ENCODE peak calls at places on chromosomes 4 and X, in six cellular contexts. U, H, C, R, D and Q are unnamed samples. For H3K4me1, the result is how much of the 10 kb centered on the place peaks cover.

GRCh38 chr4:128385683-128386304 is 98.2 kb upstream of the PGRMC2 start:
- DNase-seq in U (no peak), H (no peak), C (no peak), R (no peak), D (no peak), Q (peak)

GRCh38 chrX:145654486-145654885 is 163.1 kb upstream of the SLITRK2 start:
- DNase-seq in U (no peak), H (no peak), C (no peak), R (no peak), D (no peak), Q (no peak)

GRCh38 chr4:4233610-4234009 is 6.9 kb upstream of the OTOP1 start:
- DNase-seq in U (no peak), H (no peak), C (no peak), R (no peak), D (no peak), Q (no peak)

GRCh38 chr4:125313497-125313896 is 1.3 kb upstream of the FAT4 start:
- DNase-seq in U (no peak), H (peak), C (peak), R (peak), D (no peak), Q (peak)

GRCh38 chr4:73299548-73300280 is 41.1 kb upstream of the ANKRD17 start:
- DNase-seq in U (no peak), H (no peak), C (no peak), R (no peak), D (no peak), Q (no peak)

GRCh38 chr4:37686373-37687174 is at the start of gene RELL1:
- DNase-seq in U (peak), H (peak), C (peak), R (peak), D (peak), Q (peak)

GRCh38 chrX:102985182-102985581 is 48.1 kb downstream of the RAB40AL start:
- DNase-seq in U (no peak), H (no peak), C (no peak), R (no peak), D (no peak), Q (no peak)

GRCh38 chr4:47490550-47490949 is 5.5 kb downstream of the ATP10D start:
- DNase-seq in U (no peak), H (no peak), C (peak), R (peak), D (no peak), Q (no peak)

GRCh38 chr4:8516996-8517550 is 63.1 kb upstream of the GPR78 start:
- DNase-seq in U (no peak), H (no peak), C (no peak), R (no peak), D (no peak), Q (no peak)

GRCh38 chr4:535181-535923 is 36.3 kb downstream of the PIGG start:
- DNase-seq in U (no peak), H (no peak), C (no peak), R (no peak), D (no peak), Q (no peak)

GRCh38 chr4:140100771-140101170 is 53.2 kb downstream of the MAML3 start:
- DNase-seq in U (no peak), H (no peak), C (no peak), R (no peak), D (no peak), Q (no peak)

GRCh38 chr4:101993002-101993840 is 202.7 kb downstream of the BANK1 start:
- DNase-seq in U (no peak), H (no peak), C (no peak), R (no peak), D (no peak), Q (no peak)

GRCh38 chr4:101989551-101989950 is 199.0 kb downstream of the BANK1 start:
- DNase-seq in U (no peak), H (no peak), C (no peak), R (no peak), D (no peak), Q (no peak)

GRCh38 chr4:101993841-101994221 is 203.3 kb downstream of the BANK1 start:
- DNase-seq in U (no peak), H (no peak), C (no peak), R (no peak), D (no peak), Q (no peak)

GRCh38 chr4:101994247-101994775 is 203.8 kb downstream of the BANK1 start:
- DNase-seq in U (no peak), H (no peak), C (no peak), R (no peak), D (no peak), Q (no peak)
- H3K4me1 ChIP-seq in U (under half), H (under half), C (under half), R (under half), D (under half), Q (under half)

GRCh38 chrX:6021316-6022091 is 207.2 kb downstream of the NLGN4X start:
- DNase-seq in U (peak), H (peak), C (peak), R (peak), D (no peak), Q (peak)

GRCh38 chrX:6029014-6029413 is 199.7 kb downstream of the NLGN4X start:
- DNase-seq in U (no peak), H (no peak), C (no peak), R (no peak), D (no peak), Q (no peak)

GRCh38 chrX:6024204-6024603 is 204.5 kb downstream of the NLGN4X start:
- DNase-seq in U (no peak), H (no peak), C (no peak), R (no peak), D (no peak), Q (peak)

GRCh38 chrX:6026980-6027379 is 201.7 kb downstream of the NLGN4X start:
- DNase-seq in U (no peak), H (peak), C (no peak), R (peak), D (no peak), Q (no peak)

DNA sequence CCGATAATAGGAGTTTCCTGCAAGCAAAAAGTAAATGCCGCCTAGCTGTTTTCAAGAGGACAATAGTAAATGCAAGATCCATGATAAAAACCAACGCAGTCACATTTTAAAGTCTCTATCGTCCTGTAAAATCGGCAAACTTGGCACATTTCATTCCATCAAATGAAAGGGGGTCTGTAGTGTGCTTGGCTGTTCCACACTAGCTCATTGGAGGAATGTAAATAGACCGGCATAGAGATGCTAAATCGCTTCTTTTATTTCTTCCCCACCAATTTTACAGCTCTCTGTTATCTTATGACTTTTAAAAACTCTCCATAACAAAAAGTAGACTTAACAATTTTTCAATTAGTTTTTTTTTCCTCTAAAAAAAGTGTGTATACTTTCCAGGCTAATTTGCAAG is 202.2 kb downstream of the NLGN4X start:
- DNase-seq in U (no peak), H (no peak), C (no peak), R (no peak), D (no peak), Q (no peak)
- H3K4me1 ChIP-seq in U (under half), H (under half), C (under half), R (under half), D (under half), Q (under half)

GRCh38 chrX:100643943-100644587 is at the start of gene SRPX2:
- DNase-seq in U (no peak), H (no peak), C (peak), R (no peak), D (no peak), Q (peak)

GRCh38 chrX:100643212-100643611 is 787 bp upstream of the SRPX2 start:
- DNase-seq in U (no peak), H (no peak), C (no peak), R (no peak), D (no peak), Q (no peak)

GRCh38 chrX:100647095-100647494 is 3.1 kb downstream of the SRPX2 start:
- DNase-seq in U (no peak), H (no peak), C (peak), R (no peak), D (no peak), Q (peak)

GRCh38 chrX:100647739-100648138 is 3.7 kb downstream of the SRPX2 start:
- DNase-seq in U (no peak), H (no peak), C (no peak), R (no peak), D (no peak), Q (peak)

GRCh38 chrX:100645106-100645505 is 1.1 kb downstream of the SRPX2 start:
- DNase-seq in U (no peak), H (no peak), C (no peak), R (no peak), D (no peak), Q (no peak)
- H3K4me1 ChIP-seq in U (under half), H (under half), C (under half), R (under half), D (under half), Q (half or more)

GRCh38 chr4:147816382-147817254 is 84.7 kb downstream of the ARHGAP10 start:
- DNase-seq in U (no peak), H (no peak), C (no peak), R (no peak), D (no peak), Q (no peak)
- H3K4me1 ChIP-seq in U (under half), H (under half), C (under half), R (under half), D (under half), Q (under half)

GRCh38 chr4:57048590-57049304 is 61.4 kb downstream of the IGFBP7 start:
- DNase-seq in U (no peak), H (no peak), C (no peak), R (no peak), D (no peak), Q (no peak)

GRCh38 chr4:57055873-57056272 is 54.3 kb downstream of the IGFBP7 start:
- DNase-seq in U (no peak), H (no peak), C (no peak), R (no peak), D (no peak), Q (no peak)

GRCh38 chr4:57051100-57051499 is 59.1 kb downstream of the IGFBP7 start:
- DNase-seq in U (no peak), H (no peak), C (no peak), R (no peak), D (no peak), Q (no peak)

GRCh38 chr4:57051524-57051923 is 58.7 kb downstream of the IGFBP7 start:
- DNase-seq in U (no peak), H (no peak), C (no peak), R (no peak), D (no peak), Q (no peak)

GRCh38 chr4:57053508-57053907 is 56.7 kb downstream of the IGFBP7 start:
- DNase-seq in U (no peak), H (no peak), C (no peak), R (no peak), D (no peak), Q (no peak)
- H3K4me1 ChIP-seq in U (under half), H (under half), C (under half), R (under half), D (under half), Q (under half)